ENCODE peak calls at places on chromosomes 6 and 20, in seven cellular contexts. A is AG09309; K is caudate nucleus; B is activated CD4-positive, CD25-positive, alpha-beta regulatory T cell; L is stimulated activated CD4-positive, alpha-beta T cell treated with anti-CD3 and anti-CD28 coated beads, Interleukin-1b, Interleukin-23, amount 100 ng/mL, for 48 hours; R is Ammon's horn; X is hippocampal formation. W is an unnamed sample.

GRCh38 chr20:44643596-44644383 is 7.7 kb downstream of the ADA start:
- DNase-seq in A (peak; percentile 10), K (no peak), R (no peak), B (no peak), L (no peak), X (no peak), W (peak; percentile 82)

GRCh38 chr20:50865591-50865990 is 65.6 kb downstream of the ADNP start:
- DNase-seq in X (no peak), K (no peak), R (no peak), A (no peak), L (no peak), B (no peak), W (no peak)

GRCh38 chr6:149851461-149851860 is 12.7 kb downstream of the LRP11 start:
- DNase-seq in R (no peak), A (no peak), K (no peak), L (no peak), B (no peak), X (no peak), W (no peak)

GRCh38 chr6:168713839-168714238 is 272.9 kb downstream of the SMOC2 start:
- DNase-seq in R (no peak), L (peak; percentile 5), B (no peak), K (no peak), A (no peak), X (no peak), W (no peak)

GRCh38 chr6:26215200-26216014 is 128.2 kb downstream of the HFE start:
- DNase-seq in X (no peak), A (no peak), K (no peak), R (no peak), L (peak; percentile 50), B (no peak), W (no peak)

GRCh38 chr20:48157970-48158369 is 372.7 kb upstream of the SULF2 start:
- DNase-seq in R (peak; percentile 35), B (no peak), A (no peak), X (no peak), K (peak; percentile 4), L (no peak), W (no peak)

GRCh38 chr20:20205141-20205861 is 153.0 kb downstream of the CFAP61 start:
- DNase-seq in L (no peak), K (no peak), B (no peak), X (no peak), R (no peak), A (no peak), W (no peak)

GRCh38 chr6:6715465-6715864 is 126.9 kb downstream of the LY86 start:
- DNase-seq in R (no peak), A (no peak), K (no peak), L (no peak), B (no peak), X (no peak), W (no peak)

GRCh38 chr6:45514454-45514853 is 136.7 kb upstream of the SUPT3H start:
- DNase-seq in K (no peak), R (no peak), X (no peak), A (no peak), B (no peak), L (no peak), W (no peak)

GRCh38 chr20:33697129-33697528 is 10.9 kb upstream of the E2F1 start:
- DNase-seq in B (no peak), X (peak; percentile 22), K (peak; percentile 42), R (peak; percentile 87), A (no peak), L (no peak), W (peak; percentile 65)

GRCh38 chr6:88722691-88723090 is 240.7 kb downstream of the RNGTT start:
- DNase-seq in B (no peak), K (no peak), R (no peak), X (no peak), L (no peak), A (no peak), W (no peak)

GRCh38 chr6:46715106-46715505 is 20.1 kb downstream of the PLA2G7 start:
- DNase-seq in B (no peak), A (no peak), K (no peak), X (no peak), R (no peak), L (no peak), W (no peak)

GRCh38 chr20:63015665-63016361 is 9.0 kb upstream of the BHLHE23 start:
- DNase-seq in R (no peak), X (no peak), K (no peak), B (no peak), A (no peak), L (no peak), W (no peak)

GRCh38 chr20:50292324-50293243 is 102.0 kb downstream of the CEBPB start:
- DNase-seq in R (peak; percentile 75), X (peak; percentile 53), L (peak; percentile 40), B (peak; percentile 28), K (peak; percentile 36), A (peak; percentile 94), W (peak; percentile 97)

GRCh38 chr6:62615366-62616015 is 329.5 kb upstream of the KHDRBS2 start:
- DNase-seq in B (no peak), L (no peak), X (no peak), R (no peak), A (no peak), K (no peak), W (no peak)

GRCh38 chr6:133854633-133855598 is 34.0 kb upstream of the TCF21 start:
- DNase-seq in R (no peak), X (no peak), A (no peak), K (no peak), L (peak; percentile 4), B (no peak), W (no peak)

GRCh38 chr6:111944541-111944940 is 71.3 kb upstream of the FYN start:
- DNase-seq in L (no peak), A (no peak), X (no peak), B (no peak), K (no peak), R (no peak), W (no peak)

W was measured in psoas muscle.